ENCODE peak calls at places on chromosomes 7 and 10, in four cellular contexts. E is fibroblast of the aortic adventitia, U is DND-41, R is sigmoid colon. C is an unnamed sample.

GRCh38 chr10:30988831-30989458 is 42.7 kb downstream of the ZNF438 start:
- DNase-seq in U (no peak), R (no peak), E (peak), C (no peak)

GRCh38 chr10:99593312-99593711 is 26.9 kb downstream of the SLC25A28 start:
- DNase-seq in R (no peak), E (no peak), U (no peak), C (no peak)

GRCh38 chr7:108222236-108222892 is 92.2 kb upstream of the LAMB4 start:
- DNase-seq in R (no peak), U (no peak), E (peak), C (no peak)

GRCh38 chr7:112942981-112943380 is 143.6 kb downstream of the GPR85 start:
- DNase-seq in R (no peak), E (no peak), U (no peak), C (no peak)

GRCh38 chr7:121490309-121490708 is 94.2 kb upstream of the FAM3C start:
- DNase-seq in E (no peak), U (no peak), R (no peak), C (no peak)

GRCh38 chr7:46257766-46258448 is 336.8 kb upstream of the IGFBP3 start:
- DNase-seq in U (no peak), E (peak), R (no peak), C (no peak)

GRCh38 chr7:3722396-3722846 is 421.4 kb downstream of the SDK1 start:
- DNase-seq in E (no peak), R (no peak), U (no peak), C (no peak)

GRCh38 chr7:149644754-149645153 is 128.6 kb downstream of the ZNF467 start:
- DNase-seq in E (no peak), U (no peak), R (no peak), C (no peak)

GRCh38 chr10:35606423-35606822 is 1.3 kb downstream of the GJD4 start:
- DNase-seq in E (peak), U (no peak), R (no peak), C (no peak)

GRCh38 chr7:121605297-121605640 is 209.2 kb upstream of the FAM3C start:
- DNase-seq in R (no peak), E (peak), U (no peak), C (no peak)

GRCh38 chr7:84746347-84746746 is 440.5 kb downstream of the SEMA3D start:
- DNase-seq in U (no peak), R (no peak), E (peak), C (no peak)

GRCh38 chr7:76364198-76364584 is 5.4 kb upstream of the YWHAG start:
- DNase-seq in R (peak), E (peak), U (peak), C (peak)

GRCh38 chr7:5704534-5704922 is 76.9 kb downstream of the RNF216 start:
- DNase-seq in R (peak), U (peak), E (peak), C (no peak)

GRCh38 chr10:17113889-17114288 is 15.7 kb downstream of the CUBN start:
- DNase-seq in R (peak), U (no peak), E (peak), C (no peak)

GRCh38 chr10:14391342-14391741 is 60.6 kb upstream of the FRMD4A start:
- DNase-seq in E (no peak), R (no peak), U (no peak), C (no peak)

GRCh38 chr7:42134276-42134871 is 102.6 kb downstream of the GLI3 start:
- DNase-seq in E (no peak), U (no peak), R (no peak), C (no peak)

GRCh38 chr7:36318116-36318515 is 71.5 kb upstream of the ANLN start:
- DNase-seq in U (no peak), R (no peak), E (no peak), C (no peak)

GRCh38 chr7:38185938-38186337 is 7.9 kb downstream of the STARD3NL start:
- DNase-seq in R (no peak), U (no peak), E (no peak), C (no peak)

GRCh38 chr10:99506416-99506815 is 26.3 kb upstream of the NKX2-3 start:
- DNase-seq in R (no peak), U (no peak), E (no peak), C (no peak)

GRCh38 chr10:79359816-79360498 is 12.7 kb downstream of the PPIF start:
- DNase-seq in U (no peak), R (peak), E (no peak), C (no peak)

GRCh38 chr10:110512461-110513187 is 14.9 kb downstream of the DUSP5 start:
- DNase-seq in R (peak), E (peak), U (no peak), C (no peak)

GRCh38 chr10:74223755-74224530 is 72.9 kb downstream of the ADK start:
- DNase-seq in R (no peak), E (peak), U (no peak), C (no peak)

GRCh38 chr10:59812541-59813122 is 59.4 kb upstream of the MRLN start:
- DNase-seq in U (no peak), E (no peak), R (no peak), C (no peak)

GRCh38 chr7:981793-982510 is 1.0 kb upstream of the CYP2W1 start:
- DNase-seq in U (no peak), E (no peak), R (no peak), C (no peak)

GRCh38 chr10:14386202-14386593 is 55.5 kb upstream of the FRMD4A start:
- DNase-seq in R (no peak), U (no peak), E (peak), C (no peak)

GRCh38 chr10:59817806-59818205 is 64.6 kb upstream of the MRLN start:
- DNase-seq in R (no peak), E (peak), U (no peak), C (no peak)

GRCh38 chr7:91784469-91784868 is 96.0 kb downstream of the MTERF1 start:
- DNase-seq in E (peak), U (no peak), R (no peak), C (no peak)
- TF ChIP-seq CTCF in E (peak), U (peak), R (peak), C (peak)

GRCh38 chr7:141698247-141699015 is 3.5 kb downstream of the DENND11 start:
- DNase-seq in R (no peak), U (no peak), E (no peak), C (no peak)
- TF ChIP-seq CTCF in R (no peak), U (no peak), E (no peak), C (no peak)

GRCh38 chr7:103094102-103094501 is 19.2 kb downstream of the ARMC10 start:
- DNase-seq in U (no peak), E (peak), R (no peak), C (no peak)
- TF ChIP-seq CTCF in U (peak), E (no peak), R (no peak), C (peak)

GRCh38 chr10:123869015-123869414 is 22.6 kb downstream of the CPXM2 start:
- DNase-seq in R (no peak), U (no peak), E (no peak), C (no peak)

GRCh38 chr10:123870260-123870659 is 21.3 kb downstream of the CPXM2 start:
- DNase-seq in R (no peak), U (no peak), E (no peak), C (no peak)

GRCh38 chr10:123865880-123866279 is 25.7 kb downstream of the CPXM2 start:
- DNase-seq in R (peak), U (no peak), E (no peak), C (no peak)

GRCh38 chr10:123865350-123865749 is 26.3 kb downstream of the CPXM2 start:
- DNase-seq in U (no peak), R (no peak), E (no peak), C (no peak)

GRCh38 chr10:123868058-123868995 is 23.3 kb downstream of the CPXM2 start:
- DNase-seq in R (no peak), E (no peak), U (no peak), C (no peak)
- TF ChIP-seq CTCF in R (no peak), E (no peak), U (no peak), C (no peak)

GRCh38 chr7:12518920-12519681 is 51.4 kb upstream of the SCIN start:
- DNase-seq in U (no peak), R (no peak), E (no peak), C (no peak)
- TF ChIP-seq CTCF in U (peak), R (no peak), E (peak), C (peak)

C was measured in chondrocyte.